ENCODE peak calls at places on chromosome 1, in nine cellular contexts. One of them, this sample, is unnamed.

GRCh38 chr1:197463142-197463541 is 195.1 kb downstream of the CRB1 start:
- DNase-seq in Calu3: no peak
- DNase-seq in astrocyte: no peak
- DNase-seq in CD8-positive, alpha-beta memory T cell: no peak
- DNase-seq in AG09319: no peak
- DNase-seq in dorsolateral prefrontal cortex: no peak
- DNase-seq in HEK293T: no peak
- DNase-seq in fibroblast of mammary gland: no peak
- DNase-seq in activated CD8-positive, alpha-beta memory T cell treated with anti-CD3 and anti-CD28 coated beads for 1 hour: no peak
- DNase-seq in this sample: no peak

GRCh38 chr1:200889571-200889970 is 5.1 kb upstream of the INAVA start:
- DNase-seq in Calu3: no peak
- DNase-seq in astrocyte: no peak
- DNase-seq in CD8-positive, alpha-beta memory T cell: peak
- DNase-seq in AG09319: no peak
- DNase-seq in dorsolateral prefrontal cortex: no peak
- DNase-seq in HEK293T: no peak
- DNase-seq in fibroblast of mammary gland: no peak
- DNase-seq in activated CD8-positive, alpha-beta memory T cell treated with anti-CD3 and anti-CD28 coated beads for 1 hour: no peak
- DNase-seq in this sample: no peak

GRCh38 chr1:241775021-241775420 is 73.0 kb upstream of the EXO1 start:
- DNase-seq in Calu3: no peak
- DNase-seq in astrocyte: no peak
- DNase-seq in CD8-positive, alpha-beta memory T cell: no peak
- DNase-seq in AG09319: no peak
- DNase-seq in dorsolateral prefrontal cortex: no peak
- DNase-seq in HEK293T: no peak
- DNase-seq in fibroblast of mammary gland: no peak
- DNase-seq in activated CD8-positive, alpha-beta memory T cell treated with anti-CD3 and anti-CD28 coated beads for 1 hour: no peak
- DNase-seq in this sample: no peak

GRCh38 chr1:160428655-160429054 is 28.3 kb downstream of the VANGL2 start:
- DNase-seq in Calu3: peak
- DNase-seq in astrocyte: peak
- DNase-seq in CD8-positive, alpha-beta memory T cell: no peak
- DNase-seq in AG09319: no peak
- DNase-seq in dorsolateral prefrontal cortex: peak
- DNase-seq in HEK293T: peak
- DNase-seq in fibroblast of mammary gland: peak
- DNase-seq in activated CD8-positive, alpha-beta memory T cell treated with anti-CD3 and anti-CD28 coated beads for 1 hour: no peak
- DNase-seq in this sample: no peak

GRCh38 chr1:71463144-71463543 is 382.3 kb upstream of the ZRANB2 start:
- DNase-seq in Calu3: no peak
- DNase-seq in astrocyte: peak
- DNase-seq in CD8-positive, alpha-beta memory T cell: no peak
- DNase-seq in AG09319: no peak
- DNase-seq in dorsolateral prefrontal cortex: no peak
- DNase-seq in HEK293T: no peak
- DNase-seq in fibroblast of mammary gland: peak
- DNase-seq in activated CD8-positive, alpha-beta memory T cell treated with anti-CD3 and anti-CD28 coated beads for 1 hour: no peak
- DNase-seq in this sample: no peak

GRCh38 chr1:206703647-206704046 is 18.9 kb downstream of the MAPKAPK2 start:
- DNase-seq in Calu3: no peak
- DNase-seq in astrocyte: peak
- DNase-seq in CD8-positive, alpha-beta memory T cell: peak
- DNase-seq in AG09319: no peak
- DNase-seq in dorsolateral prefrontal cortex: no peak
- DNase-seq in HEK293T: no peak
- DNase-seq in fibroblast of mammary gland: peak
- DNase-seq in activated CD8-positive, alpha-beta memory T cell treated with anti-CD3 and anti-CD28 coated beads for 1 hour: no peak
- DNase-seq in this sample: no peak

GRCh38 chr1:89780721-89781120 is 40.1 kb upstream of the LRRC8D start:
- DNase-seq in Calu3: peak
- DNase-seq in astrocyte: peak
- DNase-seq in CD8-positive, alpha-beta memory T cell: no peak
- DNase-seq in AG09319: peak
- DNase-seq in dorsolateral prefrontal cortex: no peak
- DNase-seq in HEK293T: peak
- DNase-seq in fibroblast of mammary gland: peak
- DNase-seq in activated CD8-positive, alpha-beta memory T cell treated with anti-CD3 and anti-CD28 coated beads for 1 hour: no peak
- DNase-seq in this sample: no peak

GRCh38 chr1:86156571-86157455 is at the start of gene COL24A1:
- DNase-seq in Calu3: peak
- DNase-seq in astrocyte: peak
- DNase-seq in CD8-positive, alpha-beta memory T cell: no peak
- DNase-seq in AG09319: no peak
- DNase-seq in dorsolateral prefrontal cortex: no peak
- DNase-seq in HEK293T: peak
- DNase-seq in fibroblast of mammary gland: peak
- DNase-seq in activated CD8-positive, alpha-beta memory T cell treated with anti-CD3 and anti-CD28 coated beads for 1 hour: no peak
- DNase-seq in this sample: no peak

GRCh38 chr1:117638759-117639158 is 32.9 kb downstream of the TENT5C start:
- DNase-seq in Calu3: no peak
- DNase-seq in astrocyte: no peak
- DNase-seq in CD8-positive, alpha-beta memory T cell: no peak
- DNase-seq in AG09319: no peak
- DNase-seq in dorsolateral prefrontal cortex: no peak
- DNase-seq in HEK293T: no peak
- DNase-seq in fibroblast of mammary gland: no peak
- DNase-seq in activated CD8-positive, alpha-beta memory T cell treated with anti-CD3 and anti-CD28 coated beads for 1 hour: no peak
- DNase-seq in this sample: no peak

GRCh38 chr1:24850353-24850905 is 79.6 kb downstream of the RUNX3 start:
- DNase-seq in Calu3: no peak
- DNase-seq in astrocyte: no peak
- DNase-seq in CD8-positive, alpha-beta memory T cell: no peak
- DNase-seq in AG09319: no peak
- DNase-seq in dorsolateral prefrontal cortex: no peak
- DNase-seq in HEK293T: no peak
- DNase-seq in fibroblast of mammary gland: peak
- DNase-seq in activated CD8-positive, alpha-beta memory T cell treated with anti-CD3 and anti-CD28 coated beads for 1 hour: no peak
- DNase-seq in this sample: no peak

GRCh38 chr1:212368073-212368484 is 46.6 kb downstream of the PACC1 start:
- DNase-seq in Calu3: peak
- DNase-seq in astrocyte: peak
- DNase-seq in CD8-positive, alpha-beta memory T cell: peak
- DNase-seq in AG09319: peak
- DNase-seq in dorsolateral prefrontal cortex: no peak
- DNase-seq in HEK293T: peak
- DNase-seq in fibroblast of mammary gland: peak
- DNase-seq in activated CD8-positive, alpha-beta memory T cell treated with anti-CD3 and anti-CD28 coated beads for 1 hour: peak
- DNase-seq in this sample: no peak

GRCh38 chr1:201639826-201640225 is 100.9 kb downstream of the NAV1 start:
- DNase-seq in Calu3: no peak
- DNase-seq in astrocyte: no peak
- DNase-seq in CD8-positive, alpha-beta memory T cell: no peak
- DNase-seq in AG09319: no peak
- DNase-seq in dorsolateral prefrontal cortex: no peak
- DNase-seq in HEK293T: no peak
- DNase-seq in fibroblast of mammary gland: peak
- DNase-seq in activated CD8-positive, alpha-beta memory T cell treated with anti-CD3 and anti-CD28 coated beads for 1 hour: no peak
- DNase-seq in this sample: no peak

GRCh38 chr1:176720835-176721234 is 257.9 kb downstream of the PAPPA2 start:
- DNase-seq in Calu3: no peak
- DNase-seq in astrocyte: no peak
- DNase-seq in CD8-positive, alpha-beta memory T cell: no peak
- DNase-seq in AG09319: no peak
- DNase-seq in dorsolateral prefrontal cortex: peak
- DNase-seq in HEK293T: no peak
- DNase-seq in fibroblast of mammary gland: peak
- DNase-seq in activated CD8-positive, alpha-beta memory T cell treated with anti-CD3 and anti-CD28 coated beads for 1 hour: no peak
- DNase-seq in this sample: no peak

GRCh38 chr1:87367549-87367948 is 38.9 kb downstream of the LMO4 start:
- DNase-seq in Calu3: no peak
- DNase-seq in astrocyte: no peak
- DNase-seq in CD8-positive, alpha-beta memory T cell: no peak
- DNase-seq in AG09319: no peak
- DNase-seq in dorsolateral prefrontal cortex: no peak
- DNase-seq in HEK293T: no peak
- DNase-seq in fibroblast of mammary gland: peak
- DNase-seq in activated CD8-positive, alpha-beta memory T cell treated with anti-CD3 and anti-CD28 coated beads for 1 hour: no peak
- DNase-seq in this sample: no peak

GRCh38 chr1:182348916-182349747 is 42.5 kb downstream of the GLUL start:
- DNase-seq in Calu3: no peak
- DNase-seq in astrocyte: no peak
- DNase-seq in CD8-positive, alpha-beta memory T cell: no peak
- DNase-seq in AG09319: no peak
- DNase-seq in dorsolateral prefrontal cortex: no peak
- DNase-seq in HEK293T: no peak
- DNase-seq in fibroblast of mammary gland: no peak
- DNase-seq in activated CD8-positive, alpha-beta memory T cell treated with anti-CD3 and anti-CD28 coated beads for 1 hour: no peak
- DNase-seq in this sample: no peak

GRCh38 chr1:7922301-7922700 is 18.3 kb downstream of the TNFRSF9 start:
- DNase-seq in Calu3: no peak
- DNase-seq in astrocyte: peak
- DNase-seq in CD8-positive, alpha-beta memory T cell: no peak
- DNase-seq in AG09319: no peak
- DNase-seq in dorsolateral prefrontal cortex: no peak
- DNase-seq in HEK293T: no peak
- DNase-seq in fibroblast of mammary gland: peak
- DNase-seq in activated CD8-positive, alpha-beta memory T cell treated with anti-CD3 and anti-CD28 coated beads for 1 hour: no peak
- DNase-seq in this sample: no peak

GRCh38 chr1:56397811-56398231 is 181.5 kb downstream of the PLPP3 start:
- DNase-seq in Calu3: no peak
- DNase-seq in astrocyte: no peak
- DNase-seq in CD8-positive, alpha-beta memory T cell: no peak
- DNase-seq in AG09319: peak
- DNase-seq in dorsolateral prefrontal cortex: no peak
- DNase-seq in HEK293T: no peak
- DNase-seq in fibroblast of mammary gland: peak
- DNase-seq in activated CD8-positive, alpha-beta memory T cell treated with anti-CD3 and anti-CD28 coated beads for 1 hour: no peak
- DNase-seq in this sample: no peak

GRCh38 chr1:89986020-89986419 is 8.9 kb upstream of the ZNF326 start:
- DNase-seq in Calu3: no peak
- DNase-seq in astrocyte: no peak
- DNase-seq in CD8-positive, alpha-beta memory T cell: no peak
- DNase-seq in AG09319: no peak
- DNase-seq in dorsolateral prefrontal cortex: no peak
- DNase-seq in HEK293T: no peak
- DNase-seq in fibroblast of mammary gland: no peak
- DNase-seq in activated CD8-positive, alpha-beta memory T cell treated with anti-CD3 and anti-CD28 coated beads for 1 hour: no peak
- DNase-seq in this sample: no peak